ENCODE peak calls at places on chromosomes 11 and 22, in seven cellular contexts. P is H9, C is H1, B is IMR-90, M is mesenchymal stem cell, D is mesendoderm, O is trophoblast cell. V is an unnamed sample.

GRCh38 chr11:73058989-73059674 is 83.0 kb downstream of the FCHSD2 start:
- DNase-seq in C (no peak), B (no peak), M (no peak), D (no peak), P (no peak), O (no peak), V (no peak)

GRCh38 chr11:111069076-111069475 is 176.4 kb upstream of the POU2AF2 start:
- DNase-seq in C (no peak), P (peak; percentile 50), M (peak; percentile 60), O (no peak), B (peak; percentile 81), D (peak; percentile 78), V (no peak)

GRCh38 chr22:24592144-24592845 is 578 bp downstream of the LRRC75B start:
- DNase-seq in C (peak; percentile 66), O (no peak), D (peak; percentile 64), B (no peak), P (peak; percentile 55), M (peak; percentile 21), V (peak; percentile 31)

GRCh38 chr22:41641854-41642253 is 20.8 kb downstream of the XRCC6 start:
- DNase-seq in C (no peak), D (no peak), B (no peak), O (no peak), P (no peak), M (no peak), V (no peak)

GRCh38 chr22:39994046-39994565 is 648 bp upstream of the FAM83F start:
- DNase-seq in D (no peak), P (no peak), C (no peak), B (peak; percentile 25), O (no peak), M (no peak), V (no peak)

GRCh38 chr22:42173183-42173926 is 42.7 kb upstream of the CYP2D6 start:
- DNase-seq in D (no peak), P (no peak), C (no peak), B (no peak), M (peak; percentile 41), O (no peak), V (no peak)

GRCh38 chr11:29119691-29120328 is 897.0 kb downstream of the KCNA4 start:
- DNase-seq in O (no peak), M (peak; percentile 97), P (no peak), D (no peak), B (peak; percentile 99), C (no peak), V (no peak)

GRCh38 chr11:76770642-76771445 is 12.3 kb upstream of the TSKU start:
- DNase-seq in B (peak; percentile 99), P (no peak), C (no peak), M (peak; percentile 99), O (peak; percentile 70), D (peak; percentile 86), V (no peak)

GRCh38 chr11:86116996-86117705 is 48.3 kb upstream of the PICALM start:
- DNase-seq in D (no peak), B (peak; percentile 65), P (no peak), M (no peak), C (no peak), O (peak; percentile 48), V (no peak)

GRCh38 chr11:789951-790350 is at the start of gene CEND1:
- DNase-seq in B (peak; percentile 54), P (no peak), O (no peak), C (peak; percentile 79), M (peak; percentile 24), D (no peak), V (peak; percentile 51)

GRCh38 chr11:10301656-10302293 is 3.1 kb upstream of the ADM start:
- DNase-seq in O (no peak), C (no peak), B (peak; percentile 94), D (no peak), M (peak; percentile 84), P (no peak), V (no peak)

GRCh38 chr11:93537767-93538261 is 5.4 kb downstream of the SMCO4 start:
- DNase-seq in P (no peak), O (peak; percentile 65), B (peak; percentile 47), D (no peak), M (peak; percentile 40), C (no peak), V (no peak)

GRCh38 chr11:11279956-11280689 is 72.9 kb downstream of the CSNK2A3 start:
- DNase-seq in M (peak; percentile 84), C (no peak), O (no peak), D (peak; percentile 56), B (peak; percentile 67), P (peak; percentile 53), V (no peak)

GRCh38 chr11:7577883-7578242 is 64.1 kb downstream of the PPFIBP2 start:
- DNase-seq in C (no peak), B (peak; percentile 49), P (peak; percentile 44), M (peak; percentile 70), O (peak; percentile 67), D (peak; percentile 87), V (no peak)

GRCh38 chr22:45482169-45482568 is 20.5 kb upstream of the FBLN1 start:
- DNase-seq in D (no peak), M (no peak), P (no peak), O (no peak), C (no peak), B (no peak), V (no peak)
- H2BK120ac ChIP-seq in D (no peak overlapping the region), M (no peak overlapping the region), P (no peak overlapping the region), O (peak overlapping the region; percentile 13), C (no peak overlapping the region), B (peak overlapping the region; percentile 45), V (no peak overlapping the region)

GRCh38 chr22:49738566-49738965 is 89.1 kb downstream of the BRD1 start:
- DNase-seq in C (no peak), B (no peak), M (no peak), P (no peak), D (no peak), O (no peak), V (no peak)
- H3K18ac ChIP-seq in C (no peak overlapping the region), B (no peak overlapping the region), M (no peak overlapping the region), P (no peak overlapping the region), D (no peak overlapping the region), O (no peak overlapping the region), V (no peak overlapping the region)

GRCh38 chr11:95232666-95233065 is 1.7 kb upstream of the SESN3 start:
- DNase-seq in M (no peak), P (no peak), D (no peak), B (no peak), C (no peak), O (no peak), V (no peak)

GRCh38 chr11:95230054-95231034 is 658 bp downstream of the SESN3 start:
- DNase-seq in D (peak; percentile 63), M (peak; percentile 52), C (peak; percentile 66), P (peak; percentile 32), B (no peak), O (peak; percentile 14), V (peak; percentile 21)

GRCh38 chr11:95231126-95231880 is at the start of gene SESN3:
- DNase-seq in B (peak; percentile 96), D (peak; percentile 100), M (peak; percentile 100), C (peak; percentile 97), P (peak; percentile 99), O (peak; percentile 100), V (peak; percentile 98)

GRCh38 chr11:95229199-95230053 is 1.6 kb downstream of the SESN3 start:
- DNase-seq in O (no peak), B (peak; percentile 13), M (peak; percentile 38), D (no peak), C (no peak), P (no peak), V (no peak)

DNA sequence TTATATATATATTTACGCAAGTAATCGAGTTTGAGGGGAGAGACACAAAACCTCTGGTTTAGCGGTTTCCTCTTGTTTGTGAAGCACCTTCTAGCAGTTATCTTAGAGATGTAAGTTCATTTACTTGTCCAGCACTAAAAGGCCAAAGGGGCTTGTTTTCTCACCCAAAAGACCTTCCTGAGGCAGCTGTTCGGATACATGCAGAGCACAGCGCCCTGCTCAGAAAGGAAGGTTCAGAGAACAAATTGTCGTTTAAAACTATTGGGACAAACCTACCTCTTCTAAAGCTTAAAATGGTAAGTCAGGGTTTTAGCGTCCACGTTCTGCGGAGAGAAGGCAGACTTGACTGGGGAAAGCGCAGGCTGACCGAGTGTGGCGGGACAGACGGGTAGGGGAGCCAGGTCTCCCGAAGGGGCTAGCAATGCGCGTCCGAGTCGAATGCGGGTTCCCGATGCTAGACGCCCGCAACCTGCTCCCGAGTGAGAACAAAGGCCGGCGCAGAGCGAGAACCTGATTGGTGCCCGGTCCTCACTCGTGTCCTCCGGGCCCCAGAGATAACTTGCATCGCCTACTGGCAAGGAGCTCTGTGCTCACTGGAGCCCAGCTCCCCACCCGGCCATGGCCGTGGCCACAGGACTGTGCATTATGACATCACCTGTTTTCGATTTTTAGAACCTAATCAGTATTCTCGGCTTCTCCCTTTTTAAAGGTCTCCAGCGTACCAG is 1.0 kb upstream of the SESN3 start:
- DNase-seq in B (no peak), D (peak; percentile 70), O (no peak), P (peak; percentile 87), C (peak; percentile 79), M (peak; percentile 63), V (no peak)
- H2BK120ac ChIP-seq in B (no peak overlapping the region), D (no peak overlapping the region), O (peak overlapping the region; percentile 86), P (peak overlapping the region; percentile 92), C (peak overlapping the region; percentile 18), M (peak overlapping the region; percentile 29), V (no peak overlapping the region)

GRCh38 chr11:2135648-2136201 is 3.5 kb downstream of the IGF2 start:
- DNase-seq in O (no peak), B (no peak), P (no peak), D (no peak), M (no peak), C (no peak), V (no peak)
- H3K18ac ChIP-seq in O (no peak overlapping the region), B (no peak overlapping the region), P (no peak overlapping the region), D (no peak overlapping the region), M (no peak overlapping the region), C (no peak overlapping the region), V (peak overlapping the region; percentile 77)

V was measured in neuronal stem cell.